ENCODE peak calls at places on chromosomes 12 and 14, in nine cellular contexts. J, F, P, I, L, R, H, Z and V are unnamed samples.

GRCh38 chr14:104335611-104336010 is 197.2 kb downstream of the KIF26A start:
- DNase-seq in L (no peak), Z (no peak), I (no peak), F (no peak), R (no peak), J (no peak), H (no peak), P (no peak), V (no peak)

GRCh38 chr12:47822386-47822785 is 2.7 kb upstream of the HDAC7 start:
- DNase-seq in J (no peak), L (no peak), I (no peak), P (no peak), Z (no peak), H (no peak), R (no peak), F (no peak), V (no peak)

GRCh38 chr12:57993030-57993429 is 51.7 kb downstream of the ATP23 start:
- DNase-seq in H (no peak), J (no peak), I (no peak), Z (no peak), R (no peak), L (no peak), F (no peak), P (no peak), V (no peak)

GRCh38 chr12:76312314-76312713 is 35.9 kb downstream of the BBS10 start:
- DNase-seq in J (no peak), Z (no peak), L (no peak), P (no peak), R (no peak), F (no peak), I (no peak), H (no peak), V (no peak)

GRCh38 chr14:52422650-52423356 is 108.7 kb downstream of the PTGER2 start:
- DNase-seq in F (no peak), L (no peak), R (no peak), I (no peak), J (no peak), Z (no peak), P (no peak), H (no peak), V (no peak)

GRCh38 chr14:25756880-25757279 is 706.9 kb upstream of the STXBP6 start:
- DNase-seq in J (no peak), F (no peak), Z (peak), R (no peak), I (no peak), H (no peak), P (no peak), L (no peak), V (no peak)

GRCh38 chr12:132872975-132873421 is 14.4 kb downstream of the CHFR start:
- DNase-seq in L (no peak), I (peak), H (no peak), J (no peak), R (no peak), F (no peak), P (no peak), Z (no peak), V (no peak)

GRCh38 chr12:103196467-103196866 is 239.0 kb downstream of the ASCL1 start:
- DNase-seq in L (no peak), F (no peak), P (no peak), I (no peak), R (no peak), J (no peak), Z (no peak), H (no peak), V (no peak)